ENCODE peak calls at places on chromosomes 12 and 14, in eight cellular contexts. M, Z, U, E, W, I, P and A are unnamed samples.

GRCh38 chr12:64737539-64737938 is 21.7 kb downstream of the GNS start:
- DNase-seq in M (no peak), Z (no peak), U (no peak), E (no peak), W (no peak), I (no peak), P (no peak), A (no peak)

GRCh38 chr12:113855998-113856397 is 110.1 kb downstream of the RBM19 start:
- DNase-seq in M (peak; percentile 53), Z (no peak), U (no peak), E (no peak), W (no peak), I (no peak), P (no peak), A (no peak)

GRCh38 chr14:59026086-59026485 is 162.4 kb upstream of the DAAM1 start:
- DNase-seq in M (no peak), Z (no peak), U (no peak), E (peak; percentile 62), W (no peak), I (no peak), P (no peak), A (no peak)

GRCh38 chr14:31080060-31080459 is 53.9 kb upstream of the STRN3 start:
- DNase-seq in M (no peak), Z (no peak), U (peak; percentile 11), E (peak; percentile 57), W (no peak), I (no peak), P (peak; percentile 66), A (no peak)

GRCh38 chr12:3313655-3314305 is 177.2 kb upstream of the PRMT8 start:
- DNase-seq in M (no peak), Z (no peak), U (no peak), E (no peak), W (no peak), I (no peak), P (peak; percentile 20), A (no peak)

GRCh38 chr14:65827520-65827919 is 415.0 kb downstream of the FUT8 start:
- DNase-seq in M (no peak), Z (no peak), U (no peak), E (no peak), W (no peak), I (no peak), P (no peak), A (no peak)

GRCh38 chr14:74324945-74325361 is 22.2 kb upstream of the ABCD4 start:
- DNase-seq in M (no peak), Z (no peak), U (no peak), E (no peak), W (no peak), I (no peak), P (peak; percentile 38), A (no peak)

GRCh38 chr14:88203289-88203688 is 119.8 kb downstream of the KCNK10 start:
- DNase-seq in M (no peak), Z (no peak), U (no peak), E (no peak), W (no peak), I (no peak), P (no peak), A (no peak)

GRCh38 chr12:118103231-118103600 is 595 bp downstream of the VSIG10 start:
- DNase-seq in M (no peak), Z (no peak), U (no peak), E (peak; percentile 30), W (no peak), I (no peak), P (peak; percentile 7), A (no peak)

GRCh38 chr12:62834406-62834805 is 100.5 kb downstream of the PPM1H start:
- DNase-seq in M (peak; percentile 53), Z (peak; percentile 22), U (no peak), E (no peak), W (no peak), I (no peak), P (no peak), A (no peak)

GRCh38 chr12:126114420-126114819 is 1049.2 kb downstream of the AACS start:
- DNase-seq in M (no peak), Z (no peak), U (no peak), E (no peak), W (no peak), I (no peak), P (no peak), A (no peak)

GRCh38 chr14:21059842-21060589 is 2.4 kb downstream of the RNASE8 start:
- DNase-seq in M (no peak), Z (no peak), U (no peak), E (peak; percentile 68), W (no peak), I (no peak), P (no peak), A (no peak)

GRCh38 chr12:65561798-65562382 is 262.4 kb upstream of the HMGA2 start:
- DNase-seq in M (no peak), Z (no peak), U (peak; percentile 30), E (peak; percentile 90), W (no peak), I (no peak), P (peak; percentile 93), A (no peak)

GRCh38 chr12:108241961-108242360 is 97.2 kb downstream of the CMKLR1 start:
- DNase-seq in M (no peak), Z (no peak), U (no peak), E (no peak), W (no peak), I (no peak), P (no peak), A (no peak)

DNA sequence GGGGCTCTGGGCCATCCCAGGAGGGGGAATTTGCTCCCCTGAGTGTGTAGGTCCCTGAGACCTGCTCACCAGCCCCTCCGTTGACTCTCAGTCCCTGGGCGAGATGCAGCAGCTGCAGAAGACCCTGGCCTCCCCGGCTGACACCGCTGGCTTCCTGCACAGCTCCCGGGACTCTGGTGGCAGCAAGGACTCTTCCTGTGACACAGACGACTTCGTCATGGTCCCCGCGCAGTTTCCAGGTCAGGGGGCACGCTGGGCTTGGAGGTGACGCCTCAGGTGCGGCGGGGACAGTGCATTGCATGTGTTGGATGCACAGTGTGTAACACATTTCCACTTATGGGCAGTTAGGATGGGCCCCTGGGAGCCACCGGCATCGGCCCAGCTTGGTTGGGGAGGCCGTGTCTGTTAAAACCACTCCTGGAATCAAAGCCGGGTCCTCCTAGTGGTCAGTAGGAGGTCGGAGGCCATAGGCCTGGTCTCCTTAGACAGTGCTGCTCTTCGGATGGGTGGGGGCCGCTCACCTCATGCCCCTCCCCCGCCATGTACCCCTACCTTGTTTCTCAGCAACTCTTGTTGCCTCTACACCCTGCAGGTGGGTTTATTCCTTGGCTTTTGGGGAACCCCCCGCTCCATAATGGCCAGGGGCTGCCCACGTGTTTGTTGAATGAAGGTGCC is 17.1 kb upstream of the PUS1 start:
- DNase-seq in M (no peak), Z (no peak), U (no peak), E (no peak), W (no peak), I (no peak), P (no peak), A (no peak)
- H3K27ac ChIP-seq in M (peak overlapping the region; percentile 83), Z (no peak overlapping the region), U (peak overlapping the region; percentile 21), E (no peak overlapping the region), W (no peak overlapping the region), I (peak overlapping the region; percentile 63), P (peak overlapping the region; percentile 3), A (peak overlapping the region; percentile 6)

GRCh38 chr14:55733609-55734008 is 153.6 kb downstream of the KTN1 start:
- DNase-seq in M (no peak), Z (no peak), U (no peak), E (no peak), W (no peak), I (no peak), P (no peak), A (no peak)

GRCh38 chr14:55730602-55731001 is 150.6 kb downstream of the KTN1 start:
- DNase-seq in M (no peak), Z (no peak), U (no peak), E (no peak), W (no peak), I (no peak), P (peak; percentile 19), A (no peak)

GRCh38 chr14:55734731-55735130 is 154.7 kb downstream of the KTN1 start:
- DNase-seq in M (no peak), Z (no peak), U (no peak), E (no peak), W (no peak), I (no peak), P (no peak), A (no peak)

GRCh38 chr14:55731247-55731872 is 151.4 kb downstream of the KTN1 start:
- DNase-seq in M (no peak), Z (no peak), U (no peak), E (no peak), W (no peak), I (no peak), P (no peak), A (no peak)

DNA sequence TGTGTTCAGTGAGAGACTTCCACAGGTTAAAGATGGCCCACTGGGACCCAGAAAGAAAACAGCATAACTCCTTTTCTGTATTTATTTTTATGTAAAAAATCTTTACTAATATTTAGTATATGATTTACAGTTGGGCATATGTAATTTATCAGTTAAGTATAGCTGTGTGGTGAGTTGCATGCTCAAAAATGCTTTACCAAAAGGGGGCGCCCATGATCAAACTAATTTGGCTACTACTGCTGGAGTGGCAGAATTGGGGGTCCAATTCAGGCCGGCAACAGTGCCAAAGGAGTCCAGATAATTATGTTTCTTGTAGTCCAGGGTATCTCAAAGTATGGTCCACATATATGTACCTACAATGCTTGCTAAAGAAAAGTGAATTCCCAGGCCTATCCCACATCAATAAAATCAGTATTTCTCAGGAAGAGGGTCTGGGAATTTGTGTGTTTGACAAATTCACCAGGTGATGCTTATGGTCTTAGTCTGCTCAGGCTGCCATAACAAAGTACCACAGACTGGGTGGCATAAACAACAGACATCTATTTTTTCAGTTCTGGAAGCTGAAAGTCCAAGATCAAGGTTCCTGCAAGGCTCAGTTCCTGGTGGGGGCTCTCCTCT is 152.0 kb downstream of the KTN1 start:
- DNase-seq in M (no peak), Z (no peak), U (no peak), E (no peak), W (peak; percentile 65), I (peak; percentile 58), P (peak; percentile 24), A (no peak)
- TF ChIP-seq CTCF in M (peak; percentile 69), Z (peak; percentile 9), U (peak; percentile 66), E (peak; percentile 65), W (peak; percentile 64), I (peak; percentile 65), P (peak; percentile 64), A (peak; percentile 64)

GRCh38 chr14:24542346-24542936 is 33.6 kb downstream of the CTSG start:
- DNase-seq in M (no peak), Z (no peak), U (no peak), E (no peak), W (no peak), I (no peak), P (peak; percentile 12), A (no peak)
- H3K27ac ChIP-seq in M (no peak overlapping the region), Z (no peak overlapping the region), U (no peak overlapping the region), E (no peak overlapping the region), W (no peak overlapping the region), I (no peak overlapping the region), P (no peak overlapping the region), A (no peak overlapping the region)

DNA sequence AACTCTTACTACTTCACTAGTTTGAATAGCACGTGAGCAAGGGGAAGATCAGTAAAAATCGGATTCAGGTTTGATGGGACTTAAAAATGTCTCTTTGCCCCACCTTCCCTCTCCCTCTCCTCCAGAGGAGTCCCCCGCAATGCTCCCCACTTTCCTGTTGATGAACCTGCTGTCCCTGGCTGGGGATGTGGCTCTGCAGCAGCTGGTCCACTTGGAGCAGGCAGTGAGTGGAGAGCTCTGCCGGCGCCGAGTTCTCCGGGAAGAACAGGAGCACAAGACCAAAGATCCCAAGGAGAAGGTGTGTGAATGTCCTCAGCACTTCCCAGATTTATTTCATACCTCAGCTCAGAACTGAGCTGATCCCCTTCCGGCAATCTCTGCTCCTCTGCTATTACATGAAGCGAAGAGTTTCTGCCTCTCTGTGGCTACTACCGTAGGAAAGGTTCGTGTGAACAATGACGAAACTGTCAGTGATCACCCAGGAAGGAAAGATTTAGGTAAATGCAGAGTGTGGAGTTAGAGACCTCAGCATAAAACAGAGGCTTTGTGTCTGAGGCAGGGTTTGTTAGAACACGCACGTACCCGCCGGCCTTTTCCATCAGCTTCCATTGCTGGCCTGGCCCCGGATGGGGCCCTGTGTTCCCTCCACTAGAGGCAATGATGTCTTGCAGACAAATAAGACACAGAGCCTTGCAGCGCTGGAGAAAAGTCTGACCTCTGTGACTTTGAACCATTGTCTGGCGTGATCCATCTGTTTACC is 7.4 kb upstream of the GAPDH start:
- DNase-seq in M (no peak), Z (no peak), U (no peak), E (no peak), W (no peak), I (no peak), P (no peak), A (no peak)
- TF ChIP-seq CTCF in M (no peak), Z (no peak), U (no peak), E (no peak), W (no peak), I (no peak), P (no peak), A (no peak)